ENCODE peak calls at places on chromosome 6, in ten cellular contexts. Z is uterus, K is hepatocyte, V is aorta, A is adipocyte, G is pancreas, E is SK-N-SH, I is neural progenitor cell, X is A549, N is psoas muscle. F is an unnamed sample. For H3K4me1, the result is how much of the 10 kb centered on the place peaks cover.

GRCh38 chr6:122789862-122790739 is 1.0 kb downstream of the SMPDL3A start:
- DNase-seq in I (peak), Z (peak), A (peak), N (peak), V (peak), E (peak), X (peak), G (no peak), K (peak), F (no peak)

GRCh38 chr6:51467231-51467952 is 620.0 kb downstream of the PKHD1 start:
- DNase-seq in G (no peak), Z (no peak), I (peak), V (no peak), X (no peak), N (no peak), A (no peak), E (no peak), K (no peak), F (no peak)

GRCh38 chr6:77604476-77604875 is 48.4 kb upstream of the MEI4 start:
- DNase-seq in G (no peak), V (no peak), A (no peak), E (no peak), N (no peak), Z (no peak), X (no peak), K (no peak), I (no peak), F (no peak)

GRCh38 chr6:94045473-94045872 is 626.1 kb upstream of the EPHA7 start:
- DNase-seq in E (no peak), V (no peak), A (no peak), X (no peak), K (no peak), Z (no peak), G (no peak), N (no peak), I (peak), F (no peak)

GRCh38 chr6:122389704-122390103 is 9.7 kb upstream of the HSF2 start:
- DNase-seq in K (no peak), X (no peak), A (no peak), E (no peak), V (no peak), Z (no peak), I (no peak), G (no peak), N (no peak), F (no peak)

GRCh38 chr6:40714576-40715500 is 127.7 kb upstream of the LRFN2 start:
- DNase-seq in E (no peak), N (no peak), G (peak), A (no peak), V (no peak), X (peak), K (peak), I (no peak), Z (no peak), F (no peak)

GRCh38 chr6:155177369-155177961 is 86.3 kb upstream of the CLDN20 start:
- DNase-seq in A (peak), Z (peak), V (no peak), K (peak), X (peak), N (no peak), G (no peak), I (peak), E (peak), F (no peak)

GRCh38 chr6:26520088-26520839 is 17.9 kb upstream of the HMGN4 start:
- DNase-seq in V (peak), N (no peak), E (no peak), G (no peak), X (peak), K (no peak), Z (peak), A (peak), I (no peak), F (no peak)

GRCh38 chr6:93165850-93166249 is 253.5 kb downstream of the EPHA7 start:
- DNase-seq in I (no peak), G (no peak), A (no peak), X (no peak), N (no peak), E (no peak), V (no peak), K (no peak), Z (no peak), F (no peak)

GRCh38 chr6:7745942-7746341 is 20.0 kb downstream of the BMP6 start:
- DNase-seq in I (no peak), G (no peak), X (no peak), Z (no peak), V (no peak), A (no peak), N (no peak), E (no peak), K (no peak), F (no peak)

GRCh38 chr6:160462116-160462515 is 113.9 kb downstream of the SLC22A3 start:
- DNase-seq in X (no peak), G (no peak), A (no peak), V (no peak), I (no peak), N (no peak), K (no peak), E (no peak), Z (no peak), F (no peak)

GRCh38 chr6:13813621-13814175 is 659 bp downstream of the MCUR1 start:
- DNase-seq in N (peak), K (peak), V (peak), A (peak), Z (peak), G (peak), X (peak), I (peak), E (peak), F (peak)

GRCh38 chr6:43635387-43636311 is at the start of gene MAD2L1BP:
- DNase-seq in V (peak), A (peak), X (peak), I (peak), G (peak), E (peak), N (peak), Z (peak), K (peak), F (peak)

GRCh38 chr6:111416529-111416928 is 66.5 kb downstream of the REV3L start:
- DNase-seq in N (no peak), K (no peak), X (no peak), Z (no peak), I (no peak), V (no peak), G (no peak), A (peak), E (no peak), F (no peak)

GRCh38 chr6:12289655-12290489 is at the start of gene EDN1:
- DNase-seq in G (peak), V (peak), A (peak), N (peak), X (peak), E (peak), Z (peak), I (peak), K (peak), F (no peak)

GRCh38 chr6:100088009-100088408 is 94.0 kb upstream of the MCHR2 start:
- DNase-seq in N (no peak), Z (no peak), E (no peak), I (no peak), K (no peak), V (no peak), G (no peak), X (no peak), A (peak), F (no peak)

GRCh38 chr6:2542858-2543218 is 207.9 kb downstream of the MYLK4 start:
- DNase-seq in E (no peak), A (peak), I (no peak), K (peak), Z (no peak), V (no peak), N (no peak), G (no peak), X (no peak), F (no peak)

GRCh38 chr6:170032197-170032596 is 258.7 kb downstream of the DLL1 start:
- DNase-seq in G (no peak), K (no peak), X (no peak), E (no peak), A (no peak), V (peak), I (no peak), N (no peak), Z (no peak), F (no peak)

GRCh38 chr6:6810727-6811126 is 222.2 kb downstream of the LY86 start:
- DNase-seq in G (no peak), E (no peak), I (no peak), K (no peak), N (no peak), X (no peak), A (no peak), Z (no peak), V (no peak), F (no peak)

GRCh38 chr6:131980338-131980790 is 29.2 kb upstream of the CCN2 start:
- DNase-seq in Z (no peak), N (no peak), A (no peak), E (no peak), I (no peak), V (no peak), K (no peak), G (no peak), X (no peak), F (no peak)

GRCh38 chr6:118892248-118893094 is 1.5 kb upstream of the ASF1A start:
- DNase-seq in V (no peak), K (no peak), A (no peak), X (no peak), N (no peak), E (no peak), G (no peak), Z (no peak), I (no peak), F (no peak)
- H3K4me3 ChIP-seq in V (peak), K (peak), A (peak), X (peak), N (peak), E (peak), G (peak), Z (peak), I (peak), F (no peak)

DNA sequence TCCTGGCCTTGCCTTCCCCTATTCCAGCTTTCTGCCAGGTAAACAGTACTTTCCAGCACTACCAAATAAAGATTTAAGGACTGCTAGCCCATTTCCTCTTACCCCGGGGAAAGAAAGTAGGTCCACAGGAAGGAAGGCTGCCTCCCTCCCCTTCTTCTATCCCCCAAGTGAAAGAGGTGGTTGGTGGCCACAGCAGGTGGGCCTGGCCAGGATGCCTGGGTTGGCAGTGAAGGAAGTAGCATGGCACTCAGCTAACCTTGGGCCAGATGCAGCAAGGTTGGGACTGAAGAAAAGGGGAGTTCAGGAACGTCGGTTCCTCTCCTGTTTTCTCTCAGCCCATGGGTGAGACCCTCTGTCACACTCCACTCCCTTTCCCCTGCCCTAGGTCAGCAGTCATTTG is 8.9 kb downstream of the NFKBIL1 start:
- DNase-seq in G (no peak), I (no peak), V (no peak), K (no peak), Z (no peak), A (no peak), X (no peak), E (no peak), N (no peak), F (no peak)
- H3K4me1 ChIP-seq in G (under half), I (under half), V (under half), K (under half), Z (under half), A (under half), X (under half), E (under half), N (under half), F (under half)

GRCh38 chr6:25133479-25133878 is 145.7 kb upstream of the CARMIL1 start:
- DNase-seq in K (no peak), X (no peak), A (peak), V (no peak), G (no peak), Z (no peak), I (no peak), N (no peak), E (no peak), F (no peak)

GRCh38 chr6:25137497-25137896 is 141.7 kb upstream of the CARMIL1 start:
- DNase-seq in V (no peak), A (peak), X (no peak), G (no peak), N (no peak), Z (no peak), E (no peak), I (no peak), K (no peak), F (no peak)

GRCh38 chr6:25130518-25130917 is 148.7 kb upstream of the CARMIL1 start:
- DNase-seq in Z (no peak), V (no peak), N (no peak), X (no peak), G (no peak), I (no peak), A (peak), E (no peak), K (no peak), F (no peak)

GRCh38 chr6:25136879-25137278 is 142.3 kb upstream of the CARMIL1 start:
- DNase-seq in V (no peak), X (no peak), I (no peak), G (no peak), A (peak), E (no peak), Z (peak), K (no peak), N (no peak), F (no peak)

GRCh38 chr6:25132934-25133333 is 146.2 kb upstream of the CARMIL1 start:
- DNase-seq in G (no peak), V (no peak), K (no peak), X (no peak), E (no peak), N (no peak), Z (no peak), A (no peak), I (no peak), F (no peak)
- H3K4me3 ChIP-seq in G (no peak), V (peak), K (no peak), X (no peak), E (no peak), N (peak), Z (no peak), A (peak), I (no peak), F (no peak)

DNA sequence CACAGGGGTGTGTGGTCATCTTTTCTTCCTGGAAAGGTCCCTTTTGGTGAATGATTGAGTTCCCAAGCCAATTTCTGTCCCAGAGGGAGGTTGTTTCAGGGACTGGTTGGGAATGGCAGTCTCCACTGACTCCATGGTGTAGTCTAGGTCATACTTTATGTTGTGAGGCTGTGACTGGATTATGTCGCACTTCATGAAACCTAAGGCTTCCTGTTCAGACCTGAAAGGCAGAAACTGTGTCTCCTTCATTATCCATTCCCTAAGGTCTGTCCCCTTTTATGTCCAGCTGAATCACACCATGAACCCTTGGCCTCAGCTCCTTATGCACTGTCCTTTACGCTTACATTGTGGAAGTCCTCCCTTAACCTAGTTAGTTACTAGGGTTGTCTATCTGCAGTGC is 191.2 kb downstream of the JARID2 start:
- DNase-seq in X (no peak), A (no peak), V (no peak), E (no peak), G (no peak), N (no peak), Z (no peak), I (no peak), K (no peak), F (no peak)
- H3K4me1 ChIP-seq in X (under half), A (under half), V (under half), E (under half), G (under half), N (half or more), Z (under half), I (half or more), K (under half), F (under half)

DNA sequence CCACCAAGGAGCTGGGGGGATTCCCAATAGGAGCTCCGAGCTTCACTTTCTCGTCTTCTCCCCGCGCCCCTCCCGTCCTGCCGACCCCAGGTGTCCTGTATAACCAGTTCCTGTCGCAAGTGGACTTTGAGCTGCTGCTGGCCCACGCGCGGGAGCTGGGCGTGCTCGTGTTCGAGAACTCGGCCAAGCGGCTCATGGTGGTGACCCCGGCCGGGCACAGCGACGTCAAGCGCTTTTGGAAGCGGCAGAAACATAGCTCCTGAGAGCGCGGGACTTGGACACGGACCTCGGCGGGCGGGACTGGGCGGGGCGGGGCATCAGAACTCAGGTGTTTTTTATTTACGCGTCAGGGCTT is 340 bp upstream of the VARS2 start:
- DNase-seq in E (no peak), Z (no peak), A (no peak), I (no peak), G (no peak), V (no peak), X (no peak), K (no peak), N (no peak), F (no peak)
- H3K4me3 ChIP-seq in E (peak), Z (peak), A (peak), I (peak), G (peak), V (peak), X (peak), K (no peak), N (peak), F (peak)

DNA sequence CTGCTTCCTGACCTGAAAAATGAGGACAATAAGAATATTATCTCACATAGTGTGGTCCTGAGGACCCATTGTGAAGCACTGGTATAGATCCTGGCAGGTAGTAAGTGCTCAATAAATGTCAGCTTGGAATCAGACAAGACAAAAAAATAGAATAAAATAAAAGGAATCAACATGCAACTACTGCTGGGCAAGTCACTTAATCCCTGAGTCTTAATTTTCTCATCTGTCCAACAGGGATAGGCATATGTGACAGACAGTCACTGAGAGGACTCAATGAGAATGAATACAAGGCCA is 38.0 kb upstream of the PIM1 start:
- DNase-seq in X (no peak), Z (no peak), N (no peak), I (no peak), V (no peak), K (no peak), G (no peak), E (no peak), A (no peak), F (no peak)
- H3K4me1 ChIP-seq in X (half or more), Z (under half), N (half or more), I (under half), V (under half), K (half or more), G (under half), E (under half), A (half or more), F (under half)

GRCh38 chr6:37816599-37817375 is 2.7 kb upstream of the ZFAND3 start:
- DNase-seq in E (no peak), A (peak), V (no peak), N (no peak), Z (no peak), K (no peak), I (no peak), G (no peak), X (no peak), F (no peak)
- H3K4me3 ChIP-seq in E (no peak), A (no peak), V (no peak), N (no peak), Z (no peak), K (no peak), I (no peak), G (no peak), X (no peak), F (no peak)

GRCh38 chr6:53062369-53062639 is 2.9 kb upstream of the FBXO9 start:
- DNase-seq in X (no peak), E (no peak), A (no peak), Z (no peak), I (no peak), V (no peak), K (no peak), G (no peak), N (no peak), F (no peak)
- H3K4me1 ChIP-seq in X (under half), E (under half), A (under half), Z (under half), I (under half), V (under half), K (under half), G (under half), N (half or more), F (under half)

GRCh38 chr6:92044312-92044711 is 1375.0 kb downstream of the EPHA7 start:
- DNase-seq in N (no peak), E (no peak), I (no peak), Z (no peak), K (no peak), V (no peak), X (no peak), G (no peak), A (no peak), F (no peak)
- H3K4me3 ChIP-seq in N (no peak), E (no peak), I (no peak), Z (no peak), K (no peak), V (no peak), X (no peak), G (no peak), A (no peak), F (no peak)

F was measured in iPS DF 6.9.